ENCODE peak calls at places on chromosomes 1 and 21, in seven cellular contexts. Z is right lobe of liver, P is sigmoid colon, O is neural progenitor cell, J is tibial artery, T is heart right ventricle, E is esophagus muscularis mucosa. F is an unnamed sample.

GRCh38 chr21:26842976-26843911 is 2.0 kb downstream of the ADAMTS1 start:
- DNase-seq in T (peak; percentile 90), E (peak; percentile 98), J (peak; percentile 98), O (peak; percentile 81), P (peak; percentile 97), Z (peak; percentile 87), F (peak; percentile 97)

GRCh38 chr1:42831273-42831672 is 14.1 kb upstream of the SVBP start:
- DNase-seq in J (no peak), T (no peak), Z (no peak), P (no peak), E (no peak), O (peak; percentile 46), F (no peak)

GRCh38 chr1:234326493-234327366 is 46.5 kb upstream of the COA6 start:
- DNase-seq in P (no peak), T (no peak), Z (no peak), J (no peak), O (peak; percentile 80), E (peak; percentile 91), F (no peak)

GRCh38 chr1:231818342-231818741 is 191.8 kb downstream of the DISC1 start:
- DNase-seq in P (no peak), O (no peak), T (peak; percentile 19), Z (no peak), E (no peak), J (no peak), F (no peak)

GRCh38 chr1:41773842-41774241 is 144.9 kb downstream of the HIVEP3 start:
- DNase-seq in E (no peak), Z (no peak), O (no peak), P (no peak), J (no peak), T (no peak), F (peak; percentile 41)

GRCh38 chr1:214259353-214259982 is 21.5 kb upstream of the SMYD2 start:
- DNase-seq in Z (no peak), P (no peak), O (no peak), T (no peak), E (no peak), J (no peak), F (no peak)

GRCh38 chr1:170494369-170494768 is 37.6 kb upstream of the GORAB start:
- DNase-seq in T (no peak), J (no peak), E (no peak), P (no peak), O (no peak), Z (no peak), F (no peak)

GRCh38 chr1:219459321-219460105 is 153.4 kb downstream of the ZC3H11B start:
- DNase-seq in E (no peak), O (no peak), J (no peak), P (no peak), Z (no peak), T (no peak), F (no peak)

GRCh38 chr1:201954263-201955008 is 867 bp upstream of the TIMM17A start:
- DNase-seq in E (no peak), T (no peak), Z (no peak), P (no peak), O (no peak), J (no peak), F (no peak)

GRCh38 chr1:116997666-116998065 is 3.9 kb upstream of the CD101 start:
- DNase-seq in O (no peak), P (no peak), Z (no peak), E (no peak), T (no peak), J (no peak), F (no peak)

GRCh38 chr1:81600878-81601658 is 199.7 kb upstream of the ADGRL2 start:
- DNase-seq in O (no peak), J (no peak), E (no peak), T (no peak), P (no peak), Z (no peak), F (no peak)

GRCh38 chr1:243883551-243883950 is 33.5 kb upstream of the AKT3 start:
- DNase-seq in E (no peak), T (no peak), J (no peak), Z (no peak), P (no peak), O (no peak), F (no peak)

GRCh38 chr1:76951185-76951584 is 83.9 kb downstream of the ST6GALNAC5 start:
- DNase-seq in J (no peak), E (no peak), Z (no peak), T (no peak), P (no peak), O (no peak), F (no peak)

GRCh38 chr1:216521477-216521876 is 98.2 kb upstream of the USH2A start:
- DNase-seq in T (no peak), E (no peak), J (no peak), P (no peak), Z (no peak), O (no peak), F (no peak)

GRCh38 chr21:45017376-45017960 is 56.9 kb upstream of the ADARB1 start:
- DNase-seq in J (peak; percentile 65), T (peak; percentile 9), O (no peak), Z (no peak), E (no peak), P (no peak), F (no peak)

GRCh38 chr21:45015469-45015860 is 58.9 kb upstream of the ADARB1 start:
- DNase-seq in P (no peak), J (peak; percentile 65), Z (no peak), E (no peak), T (peak; percentile 4), O (no peak), F (peak; percentile 3)

GRCh38 chr21:45016031-45016430 is 58.3 kb upstream of the ADARB1 start:
- DNase-seq in J (peak; percentile 64), E (no peak), T (peak; percentile 9), Z (no peak), P (no peak), O (no peak), F (no peak)

GRCh38 chr21:45018131-45019075 is 56.0 kb upstream of the ADARB1 start:
- DNase-seq in J (peak; percentile 88), O (peak; percentile 25), E (no peak), P (peak; percentile 66), Z (peak; percentile 43), T (peak; percentile 39), F (no peak)

DNA sequence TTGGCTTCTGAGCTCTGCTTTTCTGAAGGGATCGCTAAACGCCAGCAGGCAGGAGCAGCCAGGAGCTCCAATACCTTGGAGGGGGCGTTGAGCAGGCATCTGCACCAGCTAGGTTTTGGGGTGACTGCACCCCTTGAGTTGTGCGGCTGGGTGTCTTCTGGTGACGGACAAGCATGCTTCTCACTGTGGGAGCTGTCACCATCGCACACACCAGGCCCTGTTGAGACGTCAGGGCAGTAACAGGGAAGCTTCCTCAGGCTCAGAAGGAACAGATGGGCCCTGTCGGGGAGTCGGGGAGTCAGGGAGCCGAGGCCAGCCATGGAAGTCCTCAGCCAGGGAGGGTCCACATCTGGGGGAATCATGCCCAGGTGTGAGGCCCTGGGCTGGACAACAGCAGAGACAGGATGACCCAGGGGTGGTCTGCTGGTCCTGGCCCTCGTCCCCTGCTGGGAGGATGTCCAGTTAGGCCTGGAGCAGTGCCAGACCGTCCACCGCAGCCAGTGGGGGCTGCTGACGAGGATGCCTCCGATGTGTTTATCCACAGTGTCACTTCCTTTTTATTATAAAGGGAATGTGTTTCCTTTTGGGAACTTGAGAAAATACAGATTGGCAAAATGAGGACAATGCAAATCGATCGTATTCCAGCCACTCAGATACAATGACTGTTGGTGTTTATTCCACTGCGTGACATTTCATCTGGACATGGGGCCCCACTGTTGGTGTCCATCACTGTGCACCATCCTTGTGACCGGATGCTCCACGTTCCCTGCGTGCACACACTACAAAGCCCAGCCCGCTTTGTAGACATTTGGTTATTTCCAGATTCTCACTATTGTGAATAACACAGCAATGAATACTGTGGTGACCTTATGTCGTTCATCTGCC is 57.6 kb upstream of the ADARB1 start:
- DNase-seq in J (peak; percentile 67), P (peak; percentile 71), O (no peak), Z (peak; percentile 49), T (peak; percentile 15), E (no peak), F (no peak)
- H3K27me3 ChIP-seq in J (no peaks in the 10 kb centered on the region), P (no peaks in the 10 kb centered on the region), O (peaks cover 59% of the 10 kb centered on the region), Z (no peaks in the 10 kb centered on the region), T (no peaks in the 10 kb centered on the region), E (no peaks in the 10 kb centered on the region), F (no peaks in the 10 kb centered on the region)

GRCh38 chr21:23612210-23612609 is 1995.1 kb downstream of the MRPL39 start:
- DNase-seq in T (no peak), P (no peak), E (no peak), O (no peak), Z (no peak), J (no peak), F (no peak)
- H3K9me3 ChIP-seq in T (no peaks in the 10 kb centered on the region), P (no peaks in the 10 kb centered on the region), E (no peaks in the 10 kb centered on the region), O (peaks cover 5% of the 10 kb centered on the region), Z (no peaks in the 10 kb centered on the region), J (no peaks in the 10 kb centered on the region), F (no peaks in the 10 kb centered on the region)

GRCh38 chr1:211894312-211894711 is 63.7 kb upstream of the LPGAT1 start:
- DNase-seq in O (no peak), P (no peak), J (no peak), Z (no peak), E (no peak), T (no peak), F (no peak)
- TF ChIP-seq CTCF in O (no peak), P (no peak), J (no peak), Z (no peak), E (no peak), T (no peak), F (no peak)

GRCh38 chr1:30788580-30789387 is 31.2 kb upstream of the LAPTM5 start:
- DNase-seq in J (no peak), O (no peak), Z (peak; percentile 35), P (no peak), E (no peak), T (no peak), F (no peak)

GRCh38 chr1:30790850-30791778 is 33.5 kb upstream of the LAPTM5 start:
- DNase-seq in T (no peak), J (no peak), E (no peak), Z (peak; percentile 25), P (no peak), O (no peak), F (no peak)

GRCh38 chr1:30787856-30788495 is 30.4 kb upstream of the LAPTM5 start:
- DNase-seq in J (no peak), T (no peak), P (no peak), O (no peak), Z (peak; percentile 42), E (no peak), F (no peak)

GRCh38 chr1:30791853-30792252 is 34.3 kb upstream of the LAPTM5 start:
- DNase-seq in Z (peak; percentile 7), O (no peak), J (no peak), P (no peak), E (no peak), T (no peak), F (no peak)

DNA sequence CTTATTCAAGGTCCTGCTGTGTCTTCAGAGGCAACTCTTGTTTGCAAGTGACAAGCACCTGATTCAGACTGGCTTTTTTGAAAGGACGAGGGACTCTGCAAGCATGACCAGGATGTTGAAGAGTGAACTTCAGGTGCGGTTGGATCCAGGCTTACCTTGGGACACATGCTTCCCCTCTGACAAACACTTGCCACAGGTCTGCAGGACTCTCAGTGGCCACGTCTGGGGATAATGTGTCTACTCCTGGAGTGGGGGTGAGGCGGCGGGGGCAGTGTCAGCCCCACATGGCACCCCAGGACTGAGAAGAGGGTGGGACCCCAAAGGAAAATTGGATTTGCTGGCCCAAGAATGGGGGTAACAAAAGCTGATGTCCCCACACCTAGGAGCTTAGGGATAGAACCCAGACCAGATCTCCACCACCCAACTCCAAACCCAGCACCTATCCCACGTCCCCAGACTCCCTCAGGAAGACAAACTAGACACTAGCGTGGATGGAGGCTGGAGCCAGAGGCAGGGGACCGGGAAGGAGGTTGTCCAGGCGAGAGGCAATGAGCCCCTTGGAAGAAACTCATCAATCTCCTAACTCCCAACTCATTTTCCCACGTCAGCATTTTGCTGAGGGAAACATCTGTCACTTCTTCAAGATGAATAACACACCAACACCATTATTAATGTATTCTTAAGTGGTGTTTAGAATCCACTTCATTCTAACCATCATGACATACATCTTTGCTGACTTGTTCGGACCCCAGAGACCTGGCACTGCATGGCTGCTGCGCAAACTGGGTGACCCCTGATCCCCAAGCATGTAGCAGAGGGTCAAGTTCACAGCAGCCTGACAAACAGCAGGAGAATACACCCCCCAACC is 32.0 kb upstream of the LAPTM5 start:
- DNase-seq in E (no peak), P (no peak), T (no peak), J (no peak), Z (peak; percentile 39), O (no peak), F (no peak)
- H3K27me3 ChIP-seq in E (no peaks in the 10 kb centered on the region), P (no peaks in the 10 kb centered on the region), T (no peaks in the 10 kb centered on the region), J (no peaks in the 10 kb centered on the region), Z (no peaks in the 10 kb centered on the region), O (no peaks in the 10 kb centered on the region), F (no peaks in the 10 kb centered on the region)

F was measured in ascending aorta.